ENCODE peak calls at places on chromosome 6, in eight cellular contexts. R is heart left ventricle, Z is mammary epithelial cell, B is heart right ventricle, K is endothelial cell of umbilical vein, N is lower lobe of right lung, T is ovary, E is H9. D is an unnamed sample. For H3K4me1, the result is how much of the 10 kb centered on the place peaks cover.

GRCh38 chr6:66159937-66160336 is 452.9 kb upstream of the EYS start:
- DNase-seq in R (no peak), Z (no peak), B (no peak), K (no peak), N (no peak), T (no peak), E (no peak), D (no peak)

GRCh38 chr6:136751478-136751956 is 40.8 kb downstream of the MAP3K5 start:
- DNase-seq in R (no peak), Z (no peak), B (no peak), K (no peak), N (no peak), T (no peak), E (no peak), D (no peak)

GRCh38 chr6:48087448-48087847 is 23.5 kb downstream of the PTCHD4 start:
- DNase-seq in R (no peak), Z (no peak), B (no peak), K (peak), N (no peak), T (no peak), E (no peak), D (no peak)

GRCh38 chr6:105184921-105185320 is 5.1 kb upstream of the POPDC3 start:
- DNase-seq in R (no peak), Z (no peak), B (no peak), K (peak), N (no peak), T (no peak), E (no peak), D (no peak)

GRCh38 chr6:125041740-125042459 is 79.7 kb downstream of the RNF217 start:
- DNase-seq in R (no peak), Z (peak), B (no peak), K (peak), N (no peak), T (no peak), E (no peak), D (no peak)

GRCh38 chr6:102798631-102799030 is 1405.1 kb downstream of the GRIK2 start:
- DNase-seq in R (no peak), Z (no peak), B (no peak), K (no peak), N (no peak), T (no peak), E (peak), D (no peak)

GRCh38 chr6:3653528-3654070 is 97.9 kb downstream of the PXDC1 start:
- DNase-seq in R (no peak), Z (no peak), B (no peak), K (no peak), N (no peak), T (no peak), E (no peak), D (no peak)

GRCh38 chr6:145233955-145234354 is 501.4 kb downstream of the EPM2A start:
- DNase-seq in R (no peak), Z (no peak), B (no peak), K (no peak), N (no peak), T (no peak), E (no peak), D (no peak)

GRCh38 chr6:100300221-100300736 is 164.4 kb downstream of the SIM1 start:
- DNase-seq in R (no peak), Z (peak), B (no peak), K (peak), N (no peak), T (no peak), E (no peak), D (no peak)

GRCh38 chr6:113246186-113246585 is 611.0 kb upstream of the MARCKS start:
- DNase-seq in R (no peak), Z (no peak), B (no peak), K (no peak), N (no peak), T (no peak), E (no peak), D (no peak)

GRCh38 chr6:5219292-5219691 is 41.5 kb downstream of the LYRM4 start:
- DNase-seq in R (no peak), Z (peak), B (no peak), K (no peak), N (no peak), T (no peak), E (no peak), D (no peak)

GRCh38 chr6:134456284-134456683 is 138.4 kb upstream of the SGK1 start:
- DNase-seq in R (no peak), Z (no peak), B (no peak), K (no peak), N (no peak), T (no peak), E (no peak), D (no peak)

GRCh38 chr6:119116712-119117281 is 38.3 kb upstream of the FAM184A start:
- DNase-seq in R (no peak), Z (no peak), B (no peak), K (peak), N (no peak), T (no peak), E (no peak), D (no peak)

GRCh38 chr6:86192123-86192522 is 549.4 kb upstream of the SYNCRIP start:
- DNase-seq in R (no peak), Z (peak), B (no peak), K (peak), N (no peak), T (no peak), E (peak), D (no peak)

GRCh38 chr6:1170793-1171192 is 141.1 kb upstream of the FOXQ1 start:
- DNase-seq in R (peak), Z (no peak), B (no peak), K (no peak), N (no peak), T (no peak), E (no peak), D (no peak)

GRCh38 chr6:17311595-17312311 is 30.6 kb downstream of the RBM24 start:
- DNase-seq in R (peak), Z (no peak), B (peak), K (no peak), N (no peak), T (no peak), E (no peak), D (no peak)

GRCh38 chr6:164751395-164751794 is 558.0 kb downstream of the C6orf118 start:
- DNase-seq in R (no peak), Z (no peak), B (no peak), K (no peak), N (no peak), T (no peak), E (no peak), D (no peak)

GRCh38 chr6:118876814-118877213 is 17.1 kb upstream of the ASF1A start:
- DNase-seq in R (no peak), Z (no peak), B (no peak), K (no peak), N (no peak), T (no peak), E (no peak), D (no peak)

GRCh38 chr6:133991096-133991593 is 38.1 kb downstream of the TBPL1 start:
- DNase-seq in R (no peak), Z (peak), B (no peak), K (peak), N (no peak), T (no peak), E (no peak), D (no peak)

GRCh38 chr6:133890941-133891813 is 2.3 kb downstream of the TCF21 start:
- DNase-seq in R (peak), Z (no peak), B (peak), K (peak), N (peak), T (peak), E (peak), D (no peak)

GRCh38 chr6:11847515-11848244 is 69.1 kb upstream of the ADTRP start:
- DNase-seq in R (no peak), Z (no peak), B (no peak), K (no peak), N (no peak), T (no peak), E (no peak), D (no peak)
- H3K4me1 ChIP-seq in R (under half), Z (under half), B (under half), K (under half), N (under half), T (under half), E (under half), D (under half)

GRCh38 chr6:137870286-137870685 is 3.2 kb downstream of the TNFAIP3 start:
- DNase-seq in R (no peak), Z (no peak), B (no peak), K (no peak), N (no peak), T (no peak), E (no peak), D (no peak)

GRCh38 chr6:137870744-137871247 is 3.7 kb downstream of the TNFAIP3 start:
- DNase-seq in R (no peak), Z (peak), B (no peak), K (no peak), N (no peak), T (no peak), E (no peak), D (no peak)

GRCh38 chr6:137869781-137870180 is 2.7 kb downstream of the TNFAIP3 start:
- DNase-seq in R (no peak), Z (no peak), B (no peak), K (no peak), N (no peak), T (no peak), E (no peak), D (no peak)

GRCh38 chr6:137872071-137872470 is 5.0 kb downstream of the TNFAIP3 start:
- DNase-seq in R (no peak), Z (peak), B (no peak), K (peak), N (no peak), T (no peak), E (no peak), D (no peak)

DNA sequence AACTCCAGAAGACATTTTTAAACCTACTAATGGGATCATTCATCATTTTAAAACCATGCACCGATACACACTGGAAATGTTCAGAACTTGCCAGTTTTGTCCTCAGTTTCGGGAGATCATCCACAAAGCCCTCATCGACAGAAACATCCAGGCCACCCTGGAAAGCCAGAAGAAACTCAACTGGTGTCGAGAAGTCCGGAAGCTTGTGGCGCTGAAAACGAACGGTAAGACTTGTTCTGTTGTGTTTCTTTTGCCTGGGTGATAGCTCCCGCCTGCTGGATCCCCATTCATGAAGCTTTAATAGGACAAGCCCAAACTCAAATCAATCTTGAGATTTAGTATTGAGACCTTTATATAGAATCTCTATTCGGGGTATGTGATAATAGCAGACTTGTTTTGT is 4.2 kb downstream of the TNFAIP3 start:
- DNase-seq in R (no peak), Z (no peak), B (no peak), K (no peak), N (no peak), T (no peak), E (no peak), D (no peak)
- H3K4me1 ChIP-seq in R (half or more), Z (half or more), B (half or more), K (under half), N (half or more), T (under half), E (under half), D (under half)

GRCh38 chr6:157535354-157536217 is 154.6 kb downstream of the ZDHHC14 start:
- DNase-seq in R (no peak), Z (peak), B (no peak), K (peak), N (no peak), T (no peak), E (no peak), D (no peak)
- H3K4me1 ChIP-seq in R (under half), Z (under half), B (under half), K (under half), N (under half), T (under half), E (under half), D (under half)

DNA sequence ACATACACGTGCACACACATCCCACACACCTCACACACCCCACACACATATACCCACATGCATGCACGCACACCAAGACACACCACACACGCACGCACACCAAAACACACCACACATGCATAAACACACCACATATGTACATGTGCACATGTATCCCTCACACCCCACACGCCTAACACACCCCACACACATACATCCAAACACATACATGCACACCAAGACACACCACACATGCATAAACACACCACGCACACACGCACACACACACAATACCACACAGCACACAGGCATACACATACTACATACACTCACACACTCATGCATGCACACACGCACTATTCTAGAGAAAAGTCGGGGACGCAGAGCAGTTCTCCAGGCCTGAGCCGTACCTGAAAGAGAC is 671.5 kb downstream of the PRKN start:
- DNase-seq in R (no peak), Z (no peak), B (no peak), K (no peak), N (no peak), T (no peak), E (no peak), D (no peak)
- H3K4me1 ChIP-seq in R (under half), Z (under half), B (under half), K (under half), N (under half), T (under half), E (under half), D (under half)

GRCh38 chr6:30877419-30878262 is 6.7 kb upstream of the DDR1 start:
- DNase-seq in R (peak), Z (peak), B (peak), K (peak), N (peak), T (peak), E (peak), D (peak)

GRCh38 chr6:30875244-30876038 is 8.9 kb upstream of the DDR1 start:
- DNase-seq in R (no peak), Z (no peak), B (no peak), K (no peak), N (no peak), T (no peak), E (no peak), D (no peak)

GRCh38 chr6:30879684-30880427 is 4.5 kb upstream of the DDR1 start:
- DNase-seq in R (no peak), Z (no peak), B (no peak), K (no peak), N (no peak), T (no peak), E (no peak), D (no peak)

GRCh38 chr6:30873137-30873640 is 11.1 kb upstream of the DDR1 start:
- DNase-seq in R (no peak), Z (no peak), B (no peak), K (no peak), N (no peak), T (no peak), E (no peak), D (no peak)

DNA sequence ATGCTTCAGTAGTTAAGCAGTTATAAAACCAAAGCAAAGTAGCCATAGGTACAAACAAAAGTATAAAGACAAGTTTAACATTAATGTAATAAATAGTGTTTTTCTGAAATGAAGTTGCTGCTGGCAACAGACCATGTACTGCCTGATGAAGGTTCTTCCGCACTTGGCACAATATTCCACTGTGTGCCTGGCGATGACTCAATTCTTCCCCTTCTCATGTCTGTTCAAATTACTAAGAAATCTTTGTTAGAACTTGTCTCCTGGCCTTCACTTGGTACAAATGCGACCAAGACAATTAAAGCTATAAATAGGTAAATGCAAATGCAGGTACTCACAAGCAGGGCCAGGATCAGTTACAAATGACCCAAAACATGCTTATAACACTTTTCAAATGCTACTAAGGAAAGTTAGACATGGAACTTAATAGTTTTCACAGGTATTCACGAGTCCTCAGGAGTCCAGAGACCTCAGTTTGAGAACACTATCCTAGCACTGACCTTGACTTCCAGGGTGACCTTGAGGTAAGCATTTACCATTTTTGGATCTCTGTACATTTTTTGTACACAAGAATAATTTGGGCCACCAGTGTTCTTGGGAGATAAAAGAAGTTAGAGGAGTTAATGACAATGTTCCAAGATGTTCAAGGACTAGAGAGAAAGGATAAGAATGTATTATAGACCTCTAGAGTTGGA is 8.1 kb upstream of the DDR1 start:
- DNase-seq in R (no peak), Z (peak), B (no peak), K (peak), N (no peak), T (peak), E (no peak), D (no peak)
- H3K4me1 ChIP-seq in R (under half), Z (under half), B (under half), K (under half), N (under half), T (under half), E (under half), D (under half)

DNA sequence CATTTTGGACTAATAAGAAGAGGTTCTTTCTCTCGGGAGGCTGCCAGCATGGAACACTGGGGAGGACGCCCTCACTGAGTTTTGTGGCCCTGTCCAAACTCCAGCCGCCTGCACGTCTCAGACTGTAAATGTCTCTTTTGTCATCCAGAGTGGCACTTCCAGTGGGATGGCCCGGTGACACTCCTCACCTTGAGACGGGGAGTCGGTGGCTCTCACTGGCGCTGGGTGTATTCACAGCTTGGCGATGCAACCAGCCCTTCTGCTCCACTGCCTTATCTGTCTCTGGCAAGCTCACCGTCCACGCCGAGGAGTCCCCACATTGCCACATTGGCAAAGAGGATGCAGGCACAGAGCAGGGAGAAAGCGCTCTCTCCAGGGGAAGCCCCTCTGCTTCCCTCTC is 245.4 kb downstream of the SMOC2 start:
- DNase-seq in R (no peak), Z (no peak), B (no peak), K (no peak), N (no peak), T (no peak), E (no peak), D (no peak)
- H3K4me1 ChIP-seq in R (under half), Z (under half), B (under half), K (under half), N (under half), T (under half), E (under half), D (under half)

GRCh38 chr6:44049989-44050871 is 77.0 kb downstream of the MRPL14 start:
- DNase-seq in R (peak), Z (no peak), B (no peak), K (no peak), N (peak), T (no peak), E (no peak), D (no peak)

GRCh38 chr6:44047801-44048200 is 79.5 kb downstream of the MRPL14 start:
- DNase-seq in R (peak), Z (no peak), B (no peak), K (no peak), N (peak), T (no peak), E (no peak), D (no peak)

GRCh38 chr6:44050872-44051421 is 76.3 kb downstream of the MRPL14 start:
- DNase-seq in R (peak), Z (peak), B (no peak), K (no peak), N (peak), T (no peak), E (no peak), D (no peak)

GRCh38 chr6:44048277-44048676 is 79.0 kb downstream of the MRPL14 start:
- DNase-seq in R (peak), Z (no peak), B (no peak), K (no peak), N (peak), T (no peak), E (no peak), D (no peak)

GRCh38 chr6:44049163-44049988 is 77.9 kb downstream of the MRPL14 start:
- DNase-seq in R (peak), Z (peak), B (no peak), K (no peak), N (peak), T (no peak), E (no peak), D (no peak)
- H3K4me1 ChIP-seq in R (half or more), Z (half or more), B (half or more), K (under half), N (under half), T (under half), E (under half), D (under half)

DNA sequence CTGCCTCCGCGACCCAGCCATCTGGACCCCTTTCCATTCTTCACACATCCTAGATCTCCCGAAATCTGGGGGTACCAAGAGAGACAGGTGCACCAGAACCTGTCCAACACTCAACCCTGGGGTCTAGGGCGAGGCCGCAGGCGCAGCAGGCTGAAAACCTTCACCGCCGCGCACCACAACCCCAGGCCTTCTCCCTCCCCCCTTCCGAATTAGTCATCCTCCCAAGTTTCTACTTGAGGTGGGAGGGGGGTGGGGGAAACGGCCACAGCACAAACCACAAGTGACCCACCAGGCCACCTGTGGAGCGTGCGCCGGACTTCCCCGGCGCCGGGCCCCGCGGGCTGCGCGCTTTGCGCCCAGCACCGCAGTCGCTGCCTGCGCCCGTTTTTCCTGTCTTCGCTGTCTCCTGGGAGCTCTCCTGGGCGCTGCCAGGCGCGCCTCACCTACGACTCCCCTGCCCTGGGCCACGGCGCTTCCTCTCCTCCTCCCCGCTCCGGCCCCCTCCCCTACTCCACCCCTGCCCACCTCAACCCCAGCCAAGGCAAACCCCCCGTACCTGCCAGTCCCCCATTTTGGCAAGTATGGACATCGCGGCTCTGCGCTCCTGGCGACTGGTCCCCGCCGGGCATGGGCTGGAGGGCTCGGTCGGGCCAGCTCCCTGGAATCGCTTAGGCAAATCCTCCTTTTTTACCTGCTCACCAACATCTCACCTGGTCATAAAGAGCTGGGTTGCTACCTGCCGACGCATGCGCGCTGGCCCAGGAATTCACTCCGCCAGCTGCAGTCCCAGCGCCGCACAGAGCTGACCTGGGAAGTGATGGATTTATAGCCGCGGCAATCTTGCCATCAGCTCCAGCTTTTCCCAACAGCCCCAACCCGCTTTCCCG is 4.2 kb upstream of the TFAP2A start:
- DNase-seq in R (no peak), Z (peak), B (no peak), K (no peak), N (peak), T (no peak), E (peak), D (no peak)
- H3K4me1 ChIP-seq in R (under half), Z (under half), B (under half), K (under half), N (under half), T (under half), E (under half), D (under half)